ENCODE peak calls at places on chromosomes 5 and 9, in eight cellular contexts. V is progenitor cell of endocrine pancreas, H is GM12878, E is A549, A is body of pancreas, M is MM.1S, U is epithelial cell of esophagus, L is HFF-Myc. J is an unnamed sample.

GRCh38 chr5:1363160-1363559 is 18.3 kb upstream of the CLPTM1L start:
- DNase-seq in V (no peak), U (no peak), L (no peak), E (no peak), H (no peak), M (no peak), A (no peak), J (no peak)

GRCh38 chr5:173016621-173017046 is 33.1 kb downstream of the ATP6V0E1 start:
- DNase-seq in U (peak), L (no peak), A (peak), E (peak), V (no peak), H (no peak), M (no peak), J (no peak)

GRCh38 chr5:180330810-180331646 is 22.1 kb downstream of the GFPT2 start:
- DNase-seq in M (no peak), E (peak), U (peak), V (no peak), L (no peak), A (peak), H (no peak), J (no peak)

GRCh38 chr9:6827370-6827949 is 69.7 kb downstream of the KDM4C start:
- DNase-seq in H (peak), M (peak), E (peak), L (no peak), A (no peak), V (peak), U (peak), J (peak)

GRCh38 chr9:101587644-101588043 is 7.1 kb downstream of the PPP3R2 start:
- DNase-seq in H (no peak), V (no peak), A (no peak), L (no peak), M (no peak), E (no peak), U (peak), J (no peak)

GRCh38 chr9:69130456-69131441 is 43.3 kb upstream of the TJP2 start:
- DNase-seq in H (no peak), M (no peak), U (no peak), L (peak), V (no peak), A (peak), E (no peak), J (no peak)

GRCh38 chr5:158805195-158805594 is 294.5 kb downstream of the EBF1 start:
- DNase-seq in H (no peak), M (no peak), A (no peak), E (no peak), U (no peak), L (no peak), V (no peak), J (no peak)

GRCh38 chr9:98867434-98868168 is 60.1 kb downstream of the GALNT12 start:
- DNase-seq in M (no peak), L (peak), V (no peak), U (no peak), A (peak), H (no peak), E (peak), J (no peak)

GRCh38 chr5:135217669-135218485 is 181.2 kb downstream of the MACROH2A1 start:
- DNase-seq in U (no peak), A (no peak), H (no peak), E (no peak), V (no peak), M (no peak), L (no peak), J (no peak)

GRCh38 chr5:52870448-52870847 is 82.7 kb downstream of the ITGA1 start:
- DNase-seq in U (peak), A (no peak), V (no peak), H (no peak), E (peak), M (no peak), L (no peak), J (no peak)

GRCh38 chr5:147483961-147484707 is 25.7 kb downstream of the DPYSL3 start:
- DNase-seq in L (peak), H (no peak), A (peak), V (no peak), M (no peak), U (peak), E (peak), J (no peak)

GRCh38 chr9:113578279-113578865 is 114.8 kb downstream of the RGS3 start:
- DNase-seq in E (no peak), U (peak), M (no peak), H (no peak), A (no peak), L (no peak), V (no peak), J (no peak)
- TF ChIP-seq CTCF in E (no peak), U (no peak), M (no peak), H (peak), A (no peak), L (no peak), V (no peak), J (no peak)

DNA sequence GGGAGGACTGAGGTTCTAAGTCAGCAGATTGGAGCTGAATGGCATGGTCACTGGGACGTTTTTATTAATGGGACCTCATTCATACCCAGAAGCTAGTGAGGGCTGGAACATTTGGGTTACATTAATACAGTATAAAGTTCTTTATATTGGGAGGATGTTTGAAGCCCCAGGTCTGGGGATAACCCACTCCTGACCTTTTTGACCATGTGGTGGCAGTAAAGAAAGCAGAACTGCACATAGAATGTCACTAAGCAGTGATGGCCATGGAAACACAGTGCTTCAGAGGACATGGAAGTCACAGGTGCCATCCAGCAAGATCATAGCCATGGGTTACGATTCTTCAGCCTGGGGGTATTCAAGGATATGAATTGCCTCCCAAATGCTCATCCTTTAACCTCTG is 176.0 kb downstream of the ATP10B start:
- DNase-seq in E (no peak), M (no peak), A (no peak), U (no peak), V (no peak), L (no peak), H (no peak), J (no peak)
- TF ChIP-seq CTCF in E (no peak), M (peak), A (peak), U (no peak), V (no peak), L (no peak), H (peak), J (peak)

GRCh38 chr5:78221964-78222451 is 72.5 kb downstream of the AP3B1 start:
- DNase-seq in A (no peak), U (peak), V (no peak), H (peak), L (no peak), M (peak), E (peak), J (peak)
- TF ChIP-seq CTCF in A (no peak), U (no peak), V (no peak), H (peak), L (no peak), M (peak), E (no peak), J (peak)

GRCh38 chr5:149765932-149766331 is 35.8 kb downstream of the PPARGC1B start:
- DNase-seq in E (peak), U (no peak), H (no peak), M (peak), L (no peak), V (no peak), A (no peak), J (no peak)
- TF ChIP-seq CTCF in E (peak), U (peak), H (peak), M (peak), L (peak), V (peak), A (no peak), J (peak)

GRCh38 chr9:137035937-137036336 is 4.0 kb upstream of the FUT7 start:
- DNase-seq in A (no peak), H (no peak), M (no peak), U (no peak), V (no peak), E (no peak), L (no peak), J (no peak)

GRCh38 chr9:137037035-137037434 is 5.1 kb upstream of the FUT7 start:
- DNase-seq in A (no peak), H (no peak), L (no peak), M (no peak), E (no peak), U (no peak), V (no peak), J (no peak)

GRCh38 chr9:137034709-137035506 is 3.0 kb upstream of the FUT7 start:
- DNase-seq in M (peak), U (peak), V (peak), H (peak), E (peak), L (peak), A (peak), J (peak)

GRCh38 chr9:137034039-137034708 is 2.3 kb upstream of the FUT7 start:
- DNase-seq in M (no peak), L (no peak), H (no peak), A (no peak), U (no peak), E (no peak), V (no peak), J (no peak)

DNA sequence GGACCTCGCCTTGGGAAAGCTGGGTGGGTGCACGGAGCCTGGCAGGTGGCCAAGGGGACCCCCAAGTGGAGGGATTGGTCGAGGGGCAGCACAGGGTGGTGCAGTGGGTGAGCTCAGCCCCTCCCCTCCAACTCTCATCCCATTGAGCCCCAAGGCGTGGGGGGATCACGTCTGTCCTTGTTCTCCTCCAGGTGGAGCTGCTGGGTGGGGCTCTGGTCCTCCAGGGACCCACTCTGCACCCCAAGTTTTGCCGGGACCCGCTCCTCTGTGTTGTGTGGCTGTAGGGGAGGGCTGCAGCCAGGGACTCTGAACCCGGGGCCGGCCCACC is 3.6 kb upstream of the FUT7 start:
- DNase-seq in U (no peak), H (no peak), V (no peak), A (no peak), M (no peak), E (no peak), L (no peak), J (no peak)
- TF ChIP-seq CTCF in U (no peak), H (no peak), V (no peak), A (no peak), M (no peak), E (peak), L (no peak), J (peak)

J was measured in GM13977.